ENCODE peak calls at places on chromosomes 13 and 19, in five cellular contexts. W is dorsolateral prefrontal cortex, G is stomach, J is GM12865, B is AG09319. S is an unnamed sample.

GRCh38 chr19:34363094-34363493 is 1.9 kb upstream of the GPI start:
- DNase-seq in G (no peak), W (no peak), J (no peak), B (no peak), S (no peak)

GRCh38 chr13:20331949-20332348 is 99.8 kb upstream of the GJB6 start:
- DNase-seq in B (no peak), J (no peak), W (no peak), G (no peak), S (no peak)

GRCh38 chr13:33236021-33236420 is 49.5 kb downstream of the STARD13 start:
- DNase-seq in B (no peak), J (no peak), W (no peak), G (no peak), S (no peak)

GRCh38 chr13:111474136-111475002 is 153.9 kb downstream of the TEX29 start:
- DNase-seq in B (no peak), W (no peak), G (no peak), J (peak), S (peak)

GRCh38 chr13:49116873-49117272 is 103.3 kb upstream of the MLNR start:
- DNase-seq in B (no peak), W (no peak), G (no peak), J (no peak), S (no peak)

GRCh38 chr19:34149873-34150272 is 22.4 kb upstream of the LSM14A start:
- DNase-seq in G (no peak), B (no peak), W (no peak), J (no peak), S (no peak)

GRCh38 chr13:78160793-78161192 is 242.2 kb upstream of the EDNRB start:
- DNase-seq in G (no peak), B (peak), W (no peak), J (peak), S (no peak)

GRCh38 chr13:101258071-101258470 is 158.2 kb downstream of the NALCN start:
- DNase-seq in G (no peak), J (peak), W (no peak), B (peak), S (no peak)

GRCh38 chr19:31338069-31338767 is 11.0 kb downstream of the TSHZ3 start:
- DNase-seq in W (no peak), B (no peak), J (no peak), G (no peak), S (no peak)

GRCh38 chr19:10612515-10613119 is 12.7 kb upstream of the SLC44A2 start:
- DNase-seq in G (peak), B (no peak), W (peak), J (no peak), S (no peak)

GRCh38 chr13:48678316-48678715 is 24.6 kb downstream of the CYSLTR2 start:
- DNase-seq in J (no peak), G (no peak), W (no peak), B (no peak), S (no peak)

GRCh38 chr13:73303858-73304257 is 245.1 kb downstream of the KLF5 start:
- DNase-seq in W (no peak), J (no peak), B (no peak), G (no peak), S (no peak)

GRCh38 chr13:46386996-46387851 is at the start of gene RUBCNL:
- DNase-seq in J (peak), G (no peak), W (peak), B (no peak), S (peak)

GRCh38 chr13:97385854-97386253 is 48.1 kb upstream of the RAP2A start:
- DNase-seq in B (no peak), G (no peak), J (no peak), W (no peak), S (no peak)
- TF ChIP-seq CTCF in B (no peak), G (no peak), J (no peak), W (no peak), S (no peak)

GRCh38 chr13:42835012-42835411 is 53.6 kb downstream of the FAM216B start:
- DNase-seq in W (no peak), B (no peak), J (no peak), G (no peak), S (no peak)

GRCh38 chr13:42832341-42833153 is 51.2 kb downstream of the FAM216B start:
- DNase-seq in G (peak), B (peak), W (no peak), J (no peak), S (no peak)

GRCh38 chr13:42836930-42837329 is 55.5 kb downstream of the FAM216B start:
- DNase-seq in J (no peak), W (no peak), G (no peak), B (peak), S (no peak)
- TF ChIP-seq CTCF in J (no peak), W (no peak), G (peak), B (peak), S (no peak)

DNA sequence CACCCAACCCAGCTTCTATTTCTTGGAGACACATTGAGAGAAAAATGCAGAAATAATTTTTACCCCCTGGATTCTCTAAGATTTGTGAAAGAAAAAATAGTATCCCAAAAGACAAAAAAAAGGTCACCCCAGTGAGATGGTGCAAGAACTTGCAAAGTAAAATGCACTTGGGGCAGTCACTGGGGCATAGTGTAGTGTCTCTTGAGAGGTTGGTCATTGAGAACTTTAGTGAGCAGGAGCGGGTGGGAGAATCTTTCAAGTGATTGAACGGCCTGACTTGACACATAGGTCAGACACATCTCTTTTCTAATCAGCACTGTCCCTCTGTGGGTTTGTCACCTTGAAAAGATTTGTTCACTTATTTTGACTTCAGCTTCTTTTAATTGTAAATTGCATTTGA is 2.4 kb downstream of the ZNF85 start:
- DNase-seq in J (no peak), B (no peak), W (no peak), G (no peak), S (no peak)
- TF ChIP-seq CTCF in J (no peak), B (no peak), W (no peak), G (no peak), S (no peak)

GRCh38 chr19:18831524-18832330 is at the start of gene UPF1:
- DNase-seq in J (peak), W (peak), B (peak), G (peak), S (peak)
- TF ChIP-seq CTCF in J (peak), W (no peak), B (no peak), G (no peak), S (no peak)

GRCh38 chr13:65929436-65929835 is 1300.7 kb downstream of the PCDH9 start:
- DNase-seq in W (no peak), J (no peak), B (no peak), G (no peak), S (no peak)
- TF ChIP-seq CTCF in W (no peak), J (no peak), B (no peak), G (no peak), S (no peak)

GRCh38 chr19:1422943-1423342 is 15.3 kb upstream of the RPS15 start:
- DNase-seq in J (no peak), G (no peak), B (no peak), W (no peak), S (no peak)
- TF ChIP-seq CTCF in J (no peak), G (no peak), B (no peak), W (no peak), S (no peak)

DNA sequence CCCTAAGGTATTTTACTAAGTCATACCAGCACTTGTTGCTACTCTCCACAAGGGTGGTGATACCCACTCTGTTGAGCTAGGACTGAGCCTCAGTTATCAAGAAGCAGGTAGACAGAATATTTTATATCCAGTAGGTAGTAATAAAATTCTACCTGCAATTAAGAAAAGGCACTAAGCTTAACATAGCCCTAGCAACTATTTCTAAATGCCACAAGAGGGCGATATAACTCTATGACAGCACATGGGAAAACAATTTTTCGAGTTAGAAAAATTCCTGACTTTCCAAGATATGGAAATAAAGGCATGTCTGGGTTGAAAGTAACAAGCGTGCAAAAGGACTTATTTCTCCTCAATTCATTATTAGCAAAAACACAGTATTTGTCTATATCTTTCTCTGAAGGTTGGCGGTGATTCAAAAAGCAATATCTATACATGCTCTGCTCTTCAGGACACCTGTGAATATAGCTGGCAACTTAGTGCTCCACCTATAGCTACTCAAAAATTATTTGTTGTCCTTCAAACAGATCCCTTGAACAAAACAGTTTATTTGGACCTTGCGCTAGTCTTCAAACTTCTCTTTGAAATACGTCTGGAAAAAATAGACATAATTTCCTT is 14.7 kb downstream of the CCDC169 start:
- DNase-seq in W (no peak), J (peak), G (no peak), B (no peak), S (no peak)
- TF ChIP-seq CTCF in W (peak), J (peak), G (peak), B (peak), S (peak)

DNA sequence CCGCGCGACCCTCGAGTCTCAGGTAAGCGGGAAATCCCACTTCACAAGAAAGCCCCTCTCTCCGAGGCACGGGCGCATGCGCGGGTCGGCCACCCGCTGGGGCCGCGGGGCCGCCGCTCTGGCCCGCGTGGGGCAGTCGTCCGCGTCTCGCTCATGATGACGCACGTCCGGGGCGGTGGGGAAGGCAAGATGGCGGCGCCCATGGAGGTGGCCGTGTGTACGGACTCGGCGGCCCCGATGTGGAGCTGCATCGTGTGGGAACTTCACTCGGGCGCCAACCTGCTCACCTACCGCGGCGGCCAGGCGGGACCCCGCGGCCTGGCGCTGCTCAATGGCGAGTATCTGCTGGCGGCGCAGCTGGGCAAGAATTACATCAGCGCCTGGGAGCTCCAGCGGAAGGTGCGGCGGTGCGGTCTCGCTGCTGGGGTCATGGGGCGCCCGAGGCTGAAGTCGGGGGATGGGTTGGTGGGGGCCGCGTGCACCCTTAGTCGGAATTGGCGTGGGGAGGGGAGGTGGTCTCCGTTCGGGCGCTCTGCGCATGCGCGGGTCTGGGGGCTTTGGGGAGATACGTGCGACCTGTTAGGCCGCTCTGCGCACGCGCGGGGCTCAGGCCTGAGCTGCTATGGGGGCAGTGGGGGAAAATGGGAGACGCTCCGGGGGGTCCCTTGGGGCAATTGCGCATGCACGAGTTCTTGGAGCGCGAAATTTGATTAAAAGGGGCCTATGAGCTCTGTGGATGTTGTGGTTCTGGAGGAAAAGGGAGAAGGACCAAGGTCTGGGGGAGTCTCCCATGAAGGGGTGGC is at the start of gene WDR18:
- DNase-seq in B (peak), J (peak), W (peak), G (peak), S (peak)
- TF ChIP-seq CTCF in B (no peak), J (peak), W (peak), G (peak), S (peak)

S was measured in mesothelial cell of epicardium.